ENCODE peak calls at places on chromosomes 2 and 18, in nine cellular contexts. O, J, G, N, P, I, E, K and Y are unnamed samples.

GRCh38 chr2:28822036-28822435 is 11.4 kb downstream of the SPDYA start:
- DNase-seq in O (no peak), J (no peak), G (no peak), N (no peak), P (no peak), I (no peak), E (no peak), K (no peak), Y (no peak)

GRCh38 chr2:157480182-157480961 is 36.5 kb upstream of the CYTIP start:
- DNase-seq in O (no peak), J (no peak), G (peak; percentile 19), N (no peak), P (no peak), I (no peak), E (no peak), K (no peak), Y (no peak)

GRCh38 chr2:61450144-61450543 is 20.7 kb downstream of the USP34 start:
- DNase-seq in O (no peak), J (no peak), G (no peak), N (no peak), P (no peak), I (no peak), E (no peak), K (no peak), Y (no peak)

GRCh38 chr2:69278366-69278765 is 108.7 kb downstream of the GFPT1 start:
- DNase-seq in O (no peak), J (no peak), G (no peak), N (no peak), P (no peak), I (no peak), E (no peak), K (no peak), Y (no peak)

GRCh38 chr2:147031897-147032296 is 812.9 kb upstream of the ACVR2A start:
- DNase-seq in O (no peak), J (no peak), G (no peak), N (no peak), P (no peak), I (no peak), E (no peak), K (no peak), Y (no peak)

GRCh38 chr2:10385933-10386773 is 62.0 kb downstream of the ODC1 start:
- DNase-seq in O (peak; percentile 34), J (no peak), G (no peak), N (no peak), P (no peak), I (no peak), E (no peak), K (peak; percentile 70), Y (no peak)

GRCh38 chr2:29638641-29639040 is 282.7 kb downstream of the ALK start:
- DNase-seq in O (no peak), J (peak; percentile 64), G (no peak), N (no peak), P (no peak), I (no peak), E (no peak), K (no peak), Y (no peak)

GRCh38 chr2:138775725-138776124 is 4.5 kb downstream of the NXPH2 start:
- DNase-seq in O (no peak), J (no peak), G (no peak), N (no peak), P (no peak), I (no peak), E (no peak), K (no peak), Y (no peak)

GRCh38 chr2:69959425-69959824 is 2.0 kb downstream of the ASPRV1 start:
- DNase-seq in O (no peak), J (no peak), G (no peak), N (no peak), P (no peak), I (no peak), E (no peak), K (no peak), Y (no peak)

GRCh38 chr2:150473767-150474166 is 13.7 kb downstream of the RND3 start:
- DNase-seq in O (no peak), J (no peak), G (no peak), N (no peak), P (no peak), I (no peak), E (no peak), K (no peak), Y (no peak)

GRCh38 chr18:9097349-9097748 is 5.2 kb upstream of the NDUFV2 start:
- DNase-seq in O (no peak), J (no peak), G (no peak), N (no peak), P (no peak), I (no peak), E (no peak), K (no peak), Y (no peak)

GRCh38 chr18:44997139-44997538 is 316.5 kb downstream of the SETBP1 start:
- DNase-seq in O (no peak), J (no peak), G (no peak), N (no peak), P (no peak), I (no peak), E (no peak), K (no peak), Y (no peak)

GRCh38 chr2:237486819-237487448 is at the start of gene MLPH:
- DNase-seq in O (no peak), J (no peak), G (peak; percentile 40), N (no peak), P (no peak), I (peak; percentile 68), E (no peak), K (peak; percentile 52), Y (no peak)
- TF ChIP-seq POLR2A in O (no peak), J (no peak), G (peak; percentile 61), N (no peak), P (no peak), I (no peak), E (no peak), K (peak; percentile 53), Y (peak; percentile 32)

GRCh38 chr2:144466637-144467036 is 53.3 kb downstream of the ZEB2 start:
- DNase-seq in O (no peak), J (no peak), G (no peak), N (no peak), P (no peak), I (no peak), E (no peak), K (no peak), Y (no peak)
- TF ChIP-seq POLR2A in O (no peak), J (no peak), G (peak; percentile 51), N (no peak), P (no peak), I (no peak), E (no peak), K (no peak), Y (no peak)

GRCh38 chr2:66982766-66983165 is 414.4 kb upstream of the ETAA1 start:
- DNase-seq in O (no peak), J (no peak), G (no peak), N (no peak), P (no peak), I (no peak), E (no peak), K (no peak), Y (no peak)
- TF ChIP-seq POLR2A in O (no peak), J (no peak), G (no peak), N (no peak), P (no peak), I (no peak), E (no peak), K (no peak), Y (no peak)

DNA sequence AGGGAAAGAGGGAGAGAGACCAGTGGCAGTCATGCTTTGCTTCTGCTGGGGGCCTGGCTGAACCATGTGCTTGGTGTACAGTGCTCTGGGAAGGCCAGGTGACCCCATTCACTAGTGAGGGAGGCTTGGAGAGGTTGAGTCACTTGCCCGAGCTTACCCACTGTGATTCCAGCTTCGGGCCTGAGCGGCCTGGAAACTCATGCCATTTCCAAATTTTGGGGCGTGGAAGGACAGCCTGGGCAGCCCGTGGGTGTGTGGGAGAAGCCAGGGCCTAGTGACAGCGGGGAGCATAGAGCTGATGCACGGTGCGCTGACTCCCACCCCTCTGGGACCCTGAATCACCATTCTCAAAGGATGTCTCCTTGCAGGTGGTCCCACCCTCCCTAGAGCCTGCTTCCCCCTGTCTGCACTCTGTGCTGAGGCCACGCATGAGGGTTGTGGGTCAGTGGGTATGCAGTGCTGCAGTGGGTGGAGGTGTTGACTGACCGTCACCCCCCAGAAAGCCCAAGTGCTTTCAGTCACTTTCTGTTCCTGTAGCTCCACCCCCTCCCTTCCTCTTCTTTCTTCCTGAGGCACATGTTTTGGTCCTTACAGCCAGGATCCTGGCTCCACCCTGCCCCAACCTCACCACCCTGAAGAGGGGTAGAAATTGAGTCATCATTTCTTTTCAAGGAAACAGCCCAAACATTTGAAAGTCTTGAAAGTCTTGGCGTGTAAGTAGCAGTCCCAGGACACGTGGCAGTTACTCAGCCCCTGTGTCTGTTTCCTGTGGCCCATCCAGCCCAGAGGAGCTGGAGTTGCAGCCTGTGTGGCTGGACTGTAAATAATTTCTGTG is 69.3 kb upstream of the MCFD2 start:
- DNase-seq in O (no peak), J (peak; percentile 96), G (peak; percentile 55), N (peak; percentile 54), P (peak; percentile 91), I (peak; percentile 61), E (peak; percentile 67), K (peak; percentile 90), Y (peak; percentile 63)
- TF ChIP-seq POLR2A in O (no peak), J (no peak), G (no peak), N (peak; percentile 63), P (no peak), I (no peak), E (no peak), K (no peak), Y (no peak)